ENCODE peak calls at places on chromosomes 12 and 14, in four cellular contexts. C is fibroblast of lung, G is IMR-90, S is lung. D is an unnamed sample.
A peak's percentile ranks its signal among the peaks of the same experiment; 100 is the strongest.

GRCh38 chr14:105909046-105909827 is 382.9 kb downstream of the TMEM121 start:
- DNase-seq in C (no peak), G (no peak), S (no peak), D (no peak)

GRCh38 chr12:32139064-32139421 is 32.4 kb downstream of the BICD1 start:
- DNase-seq in S (no peak), G (peak; percentile 66), C (peak; percentile 66), D (no peak)

GRCh38 chr14:104881369-104881979 is 16.4 kb downstream of the CEP170B start:
- DNase-seq in C (no peak), G (no peak), S (no peak), D (no peak)

GRCh38 chr12:95146767-95147166 is 70.5 kb downstream of the FGD6 start:
- DNase-seq in C (no peak), S (no peak), G (no peak), D (no peak)

GRCh38 chr14:58783801-58784511 is 146.2 kb downstream of the DACT1 start:
- DNase-seq in C (peak; percentile 43), G (peak; percentile 30), S (no peak), D (no peak)

GRCh38 chr12:64407342-64408223 is 3.4 kb downstream of the XPOT start:
- DNase-seq in G (no peak), S (no peak), C (no peak), D (no peak)

GRCh38 chr12:70365648-70366518 is at the start of gene KCNMB4:
- DNase-seq in G (peak; percentile 10), S (peak; percentile 37), C (peak; percentile 46), D (no peak)

GRCh38 chr14:23727566-23728335 is 91.6 kb downstream of the DHRS2 start:
- DNase-seq in S (no peak), G (peak; percentile 26), C (peak; percentile 18), D (peak; percentile 5)

GRCh38 chr12:52311282-52311643 is 9.9 kb downstream of the KRT83 start:
- DNase-seq in S (no peak), C (no peak), G (no peak), D (no peak)

GRCh38 chr12:52307836-52308806 is 13.1 kb downstream of the KRT83 start:
- DNase-seq in S (peak; percentile 60), G (peak; percentile 11), C (peak; percentile 58), D (no peak)

GRCh38 chr12:52310622-52311281 is 10.4 kb downstream of the KRT83 start:
- DNase-seq in G (peak; percentile 34), S (no peak), C (peak; percentile 20), D (no peak)

GRCh38 chr12:52305921-52306705 is 14.8 kb upstream of the KRT81 start:
- DNase-seq in C (no peak), G (no peak), S (no peak), D (no peak)

DNA sequence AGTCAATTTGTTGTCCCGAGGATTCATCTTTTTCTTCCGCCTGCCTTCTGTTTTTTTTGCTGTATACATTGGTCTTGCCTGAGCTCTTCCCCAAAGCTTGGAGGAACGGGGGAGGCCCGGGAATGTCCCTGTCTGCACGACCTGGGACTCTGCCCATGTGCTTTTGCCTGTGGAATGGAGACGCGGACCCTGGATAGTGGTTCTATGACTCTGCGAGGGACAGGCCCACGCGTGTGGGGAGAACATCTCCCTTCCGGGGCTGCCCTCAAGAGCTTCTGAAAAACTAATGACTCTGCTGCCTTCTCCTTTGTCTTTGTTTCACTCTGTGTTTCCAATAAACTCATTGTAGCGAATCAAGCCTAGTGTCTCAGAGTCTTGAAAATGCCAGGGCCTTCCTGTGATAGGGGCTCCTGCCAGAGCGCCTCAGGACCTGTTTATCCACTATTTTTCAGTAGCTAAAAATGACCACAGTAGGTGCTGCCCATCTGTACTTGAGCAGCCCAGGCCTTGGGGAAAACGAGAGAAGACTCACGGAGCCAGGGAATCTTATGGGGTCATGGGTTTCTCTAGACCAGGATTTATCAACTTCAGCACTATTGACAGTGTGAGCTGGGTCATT is 12.3 kb downstream of the KRT83 start:
- DNase-seq in G (no peak), S (no peak), C (no peak), D (no peak)
- H3K4me3 ChIP-seq in G (no peak overlapping the region), S (no peak overlapping the region), C (no peak overlapping the region), D (no peak overlapping the region)

GRCh38 chr12:51025748-51026654 is at the start of gene SLC11A2:
- DNase-seq in S (peak; percentile 96), G (peak; percentile 90), C (peak; percentile 93), D (peak; percentile 62)
- TF ChIP-seq CTCF in S (no peak), G (peak; percentile 6), C (no peak), D (no peak)

DNA sequence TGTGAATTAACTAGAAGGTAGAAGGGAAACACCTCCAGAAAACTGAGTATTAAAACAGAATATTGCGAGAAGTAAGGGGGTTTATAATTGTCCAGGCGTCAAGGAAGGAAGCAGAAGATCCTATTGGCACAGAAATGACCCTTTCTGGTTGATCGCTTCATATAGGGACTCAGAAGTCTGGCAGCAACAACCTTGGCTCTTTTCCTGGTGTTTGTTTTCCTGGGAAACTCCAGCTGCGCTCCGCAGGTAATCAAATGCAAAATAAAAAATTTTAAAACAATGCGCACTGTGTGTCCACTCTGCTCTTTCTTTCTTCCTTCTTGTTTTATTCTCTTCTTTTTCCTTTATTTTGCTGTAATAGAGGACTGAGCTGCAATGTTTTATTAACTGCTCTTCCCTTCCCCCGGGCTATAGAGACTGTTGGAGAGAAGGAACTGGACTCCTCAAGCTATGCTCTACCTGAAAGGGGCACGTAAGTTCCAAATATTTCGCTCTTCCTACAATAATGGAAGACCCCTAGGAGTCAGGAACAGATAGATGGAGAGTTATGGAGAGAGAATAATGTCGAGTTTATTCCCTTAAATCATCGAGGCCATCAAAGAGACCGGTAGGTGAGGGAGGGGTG is 737 bp downstream of the SPX start:
- DNase-seq in C (no peak), G (no peak), S (no peak), D (no peak)
- H3K4me3 ChIP-seq in C (no peak overlapping the region), G (peak overlapping the region; percentile 50), S (no peak overlapping the region), D (peak overlapping the region; percentile 66)

DNA sequence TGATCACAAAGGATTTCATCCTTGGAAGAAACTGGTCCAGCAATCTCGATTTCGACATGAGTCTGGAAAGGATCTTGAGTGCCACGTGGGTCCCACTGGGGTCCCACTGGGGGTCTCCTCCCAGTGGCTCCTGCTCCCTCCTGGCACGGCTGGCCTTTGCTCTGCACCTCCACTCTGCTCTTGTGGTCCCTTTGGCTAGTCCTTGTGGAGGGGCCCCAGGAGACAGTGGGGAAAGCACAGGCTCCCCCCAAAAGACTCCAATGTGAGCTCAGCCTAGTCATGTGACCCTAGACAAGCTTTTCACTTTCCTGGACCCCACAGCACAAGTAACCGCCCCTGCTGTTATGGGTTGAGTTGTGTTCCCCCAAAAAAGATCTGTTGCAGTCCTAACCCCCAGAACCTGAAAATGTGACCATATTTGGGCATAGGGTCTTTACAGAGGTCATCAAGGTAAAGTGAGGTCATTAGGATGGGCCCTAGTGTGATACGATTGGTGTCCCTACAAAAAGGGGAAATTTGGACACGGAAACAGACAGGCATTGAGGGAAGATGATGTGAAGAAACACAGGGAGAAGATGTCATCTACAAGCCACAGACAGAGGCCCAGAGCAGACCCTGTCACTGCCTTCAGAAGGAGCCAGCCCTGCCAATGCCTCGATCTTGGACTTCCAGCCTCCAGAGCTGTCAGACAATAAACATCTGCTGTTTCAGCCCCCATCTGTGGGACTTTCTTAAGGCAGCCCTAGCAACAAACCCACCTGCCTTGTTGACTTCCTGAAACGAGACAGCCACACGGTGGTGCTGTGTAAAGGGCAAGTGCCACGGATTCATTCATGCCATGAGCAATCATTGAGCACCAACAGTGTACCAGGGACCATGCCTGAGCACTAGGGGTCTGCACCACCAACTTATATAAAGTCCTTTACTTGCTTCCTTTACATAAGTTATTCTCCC is 23.8 kb upstream of the PPP2R5C start:
- DNase-seq in C (no peak), G (no peak), S (peak; percentile 16), D (no peak)
- TF ChIP-seq CTCF in C (no peak), G (no peak), S (no peak), D (peak; percentile 19)

GRCh38 chr12:73413051-73413450 is 1124.6 kb upstream of the ATXN7L3B start:
- DNase-seq in G (no peak), S (no peak), C (no peak), D (no peak)
- H3K4me3 ChIP-seq in G (no peak overlapping the region), S (no peak overlapping the region), C (no peak overlapping the region), D (no peak overlapping the region)

GRCh38 chr12:121238604-121239334 is 28.8 kb downstream of the P2RX4 start:
- DNase-seq in S (no peak), C (no peak), G (no peak), D (no peak)
- TF ChIP-seq CTCF in S (no peak), C (no peak), G (no peak), D (no peak)

GRCh38 chr12:114306646-114307045 is 99.3 kb downstream of the TBX5 start:
- DNase-seq in C (peak; percentile 81), G (peak; percentile 71), S (no peak), D (peak; percentile 73)
- H3K4me3 ChIP-seq in C (no peak overlapping the region), G (no peak overlapping the region), S (no peak overlapping the region), D (no peak overlapping the region)

DNA sequence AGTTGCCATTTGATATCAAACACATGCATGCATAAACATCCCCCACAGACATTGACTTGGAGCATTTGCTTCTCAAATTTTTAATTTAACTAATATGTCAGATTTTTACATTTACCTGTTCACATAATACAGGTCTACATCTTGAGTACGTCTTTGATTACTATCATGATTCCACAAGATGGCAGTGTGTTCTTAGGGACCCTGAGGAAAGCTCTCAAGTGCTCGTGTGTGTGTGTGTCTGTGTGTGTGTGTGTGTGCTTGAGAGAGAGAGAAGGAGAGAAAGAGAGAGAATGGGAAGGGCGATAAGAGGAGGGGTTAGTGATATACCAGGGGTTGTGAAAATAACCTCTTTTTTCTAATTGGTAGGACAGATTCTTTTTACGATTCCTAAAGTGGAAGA is 167.1 kb upstream of the OR4E1 start:
- DNase-seq in G (no peak), S (no peak), C (no peak), D (no peak)
- TF ChIP-seq CTCF in G (no peak), S (no peak), C (no peak), D (no peak)

DNA sequence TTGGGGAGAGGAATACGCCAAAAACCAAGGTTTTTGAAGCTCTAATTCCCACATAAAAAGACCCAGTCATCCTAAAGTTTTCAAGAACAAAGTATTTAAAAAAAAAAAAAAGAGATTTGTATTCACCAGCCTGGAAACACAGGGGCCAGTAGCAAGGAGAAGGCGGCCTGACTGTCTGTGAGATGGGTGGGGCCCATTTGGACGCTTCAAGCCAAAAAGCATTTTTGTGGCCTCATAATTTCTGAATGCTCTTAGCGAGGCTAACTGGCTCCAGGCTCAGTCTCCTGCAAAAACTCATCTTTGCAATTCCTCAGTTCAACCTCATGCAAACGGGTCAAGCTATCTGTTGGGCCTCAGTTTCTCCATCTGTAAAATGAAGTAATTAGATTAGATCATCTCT is 514.1 kb downstream of the MED13L start:
- DNase-seq in G (no peak), C (no peak), S (no peak), D (peak; percentile 51)
- H3K4me3 ChIP-seq in G (no peak overlapping the region), C (no peak overlapping the region), S (no peak overlapping the region), D (no peak overlapping the region)

D was measured in AG09309.